ENCODE peak calls at places on chromosomes 13 and 19, in eight cellular contexts. One of them, this sample, is unnamed. For H3K4me1, the result is how much of the 10 kb centered on the place peaks cover.

GRCh38 chr19:52212572-52213255 is 22.9 kb downstream of the PPP2R1A start:
- DNase-seq in SK-N-SH: no peak
- DNase-seq in HCT116: no peak
- DNase-seq in PC-3: no peak
- DNase-seq in GM23338: no peak
- DNase-seq in neural progenitor cell: no peak
- DNase-seq in MM.1S: no peak
- DNase-seq in hepatocyte: no peak
- DNase-seq in this sample: no peak

GRCh38 chr19:31496076-31496475 is 146.8 kb upstream of the TSHZ3 start:
- DNase-seq in SK-N-SH: no peak
- DNase-seq in MM.1S: no peak
- DNase-seq in hepatocyte: no peak
- DNase-seq in PC-3: no peak
- DNase-seq in neural progenitor cell: no peak
- DNase-seq in HCT116: no peak
- DNase-seq in GM23338: no peak
- DNase-seq in this sample: no peak

GRCh38 chr19:961866-962620 is 22.1 kb upstream of the WDR18 start:
- DNase-seq in SK-N-SH: no peak
- DNase-seq in MM.1S: no peak
- DNase-seq in PC-3: peak
- DNase-seq in neural progenitor cell: no peak
- DNase-seq in HCT116: no peak
- DNase-seq in hepatocyte: peak
- DNase-seq in GM23338: no peak
- DNase-seq in this sample: no peak

GRCh38 chr19:30070970-30071632 is 129.1 kb downstream of the URI1 start:
- DNase-seq in neural progenitor cell: no peak
- DNase-seq in PC-3: no peak
- DNase-seq in GM23338: no peak
- DNase-seq in MM.1S: no peak
- DNase-seq in HCT116: no peak
- DNase-seq in hepatocyte: no peak
- DNase-seq in SK-N-SH: peak
- DNase-seq in this sample: no peak

GRCh38 chr19:35710784-35711723 is 6.7 kb downstream of the ZBTB32 start:
- DNase-seq in neural progenitor cell: no peak
- DNase-seq in PC-3: no peak
- DNase-seq in HCT116: no peak
- DNase-seq in SK-N-SH: no peak
- DNase-seq in MM.1S: no peak
- DNase-seq in GM23338: no peak
- DNase-seq in hepatocyte: no peak
- DNase-seq in this sample: peak

GRCh38 chr19:40465781-40466218 is 255 bp upstream of the BLVRB start:
- DNase-seq in GM23338: peak
- DNase-seq in SK-N-SH: peak
- DNase-seq in HCT116: peak
- DNase-seq in MM.1S: peak
- DNase-seq in PC-3: peak
- DNase-seq in neural progenitor cell: peak
- DNase-seq in hepatocyte: peak
- DNase-seq in this sample: peak

GRCh38 chr13:48542581-48543341 is 9.9 kb upstream of the RCBTB2 start:
- DNase-seq in GM23338: peak
- DNase-seq in hepatocyte: peak
- DNase-seq in HCT116: no peak
- DNase-seq in PC-3: no peak
- DNase-seq in SK-N-SH: no peak
- DNase-seq in neural progenitor cell: peak
- DNase-seq in MM.1S: no peak
- DNase-seq in this sample: peak

GRCh38 chr19:12969292-12969988 is at the start of gene DAND5:
- DNase-seq in PC-3: no peak
- DNase-seq in neural progenitor cell: no peak
- DNase-seq in hepatocyte: no peak
- DNase-seq in HCT116: no peak
- DNase-seq in MM.1S: no peak
- DNase-seq in GM23338: peak
- DNase-seq in SK-N-SH: peak
- DNase-seq in this sample: no peak

GRCh38 chr13:57666554-57666953 is 35.0 kb downstream of the PCDH17 start:
- DNase-seq in neural progenitor cell: peak
- DNase-seq in MM.1S: no peak
- DNase-seq in PC-3: no peak
- DNase-seq in GM23338: no peak
- DNase-seq in HCT116: no peak
- DNase-seq in hepatocyte: no peak
- DNase-seq in SK-N-SH: no peak
- DNase-seq in this sample: no peak

GRCh38 chr13:50370303-50370950 is 355.2 kb downstream of the KCNRG start:
- DNase-seq in neural progenitor cell: no peak
- DNase-seq in MM.1S: no peak
- DNase-seq in GM23338: no peak
- DNase-seq in PC-3: no peak
- DNase-seq in HCT116: no peak
- DNase-seq in SK-N-SH: no peak
- DNase-seq in hepatocyte: no peak
- DNase-seq in this sample: peak

GRCh38 chr13:78632956-78633355 is 26.0 kb downstream of the OBI1 start:
- DNase-seq in MM.1S: no peak
- DNase-seq in hepatocyte: no peak
- DNase-seq in neural progenitor cell: no peak
- DNase-seq in SK-N-SH: no peak
- DNase-seq in GM23338: no peak
- DNase-seq in PC-3: no peak
- DNase-seq in HCT116: no peak
- DNase-seq in this sample: no peak

GRCh38 chr13:109162248-109163051 is 533.0 kb downstream of the MYO16 start:
- DNase-seq in neural progenitor cell: no peak
- DNase-seq in HCT116: no peak
- DNase-seq in PC-3: peak
- DNase-seq in GM23338: no peak
- DNase-seq in MM.1S: peak
- DNase-seq in hepatocyte: no peak
- DNase-seq in SK-N-SH: no peak
- DNase-seq in this sample: peak

GRCh38 chr19:45752639-45753038 is 16.4 kb downstream of the SIX5 start:
- DNase-seq in HCT116: no peak
- DNase-seq in hepatocyte: no peak
- DNase-seq in PC-3: no peak
- DNase-seq in MM.1S: no peak
- DNase-seq in GM23338: no peak
- DNase-seq in neural progenitor cell: no peak
- DNase-seq in SK-N-SH: no peak
- DNase-seq in this sample: no peak

GRCh38 chr19:6233827-6234511 is 45.8 kb downstream of the MLLT1 start:
- DNase-seq in SK-N-SH: peak
- DNase-seq in HCT116: no peak
- DNase-seq in MM.1S: no peak
- DNase-seq in neural progenitor cell: no peak
- DNase-seq in hepatocyte: no peak
- DNase-seq in PC-3: no peak
- DNase-seq in GM23338: no peak
- DNase-seq in this sample: no peak

GRCh38 chr19:11295665-11296245 is at the start of gene TSPAN16:
- DNase-seq in hepatocyte: no peak
- DNase-seq in MM.1S: no peak
- DNase-seq in HCT116: no peak
- DNase-seq in PC-3: no peak
- DNase-seq in SK-N-SH: peak
- DNase-seq in neural progenitor cell: peak
- DNase-seq in GM23338: no peak
- DNase-seq in this sample: no peak

DNA sequence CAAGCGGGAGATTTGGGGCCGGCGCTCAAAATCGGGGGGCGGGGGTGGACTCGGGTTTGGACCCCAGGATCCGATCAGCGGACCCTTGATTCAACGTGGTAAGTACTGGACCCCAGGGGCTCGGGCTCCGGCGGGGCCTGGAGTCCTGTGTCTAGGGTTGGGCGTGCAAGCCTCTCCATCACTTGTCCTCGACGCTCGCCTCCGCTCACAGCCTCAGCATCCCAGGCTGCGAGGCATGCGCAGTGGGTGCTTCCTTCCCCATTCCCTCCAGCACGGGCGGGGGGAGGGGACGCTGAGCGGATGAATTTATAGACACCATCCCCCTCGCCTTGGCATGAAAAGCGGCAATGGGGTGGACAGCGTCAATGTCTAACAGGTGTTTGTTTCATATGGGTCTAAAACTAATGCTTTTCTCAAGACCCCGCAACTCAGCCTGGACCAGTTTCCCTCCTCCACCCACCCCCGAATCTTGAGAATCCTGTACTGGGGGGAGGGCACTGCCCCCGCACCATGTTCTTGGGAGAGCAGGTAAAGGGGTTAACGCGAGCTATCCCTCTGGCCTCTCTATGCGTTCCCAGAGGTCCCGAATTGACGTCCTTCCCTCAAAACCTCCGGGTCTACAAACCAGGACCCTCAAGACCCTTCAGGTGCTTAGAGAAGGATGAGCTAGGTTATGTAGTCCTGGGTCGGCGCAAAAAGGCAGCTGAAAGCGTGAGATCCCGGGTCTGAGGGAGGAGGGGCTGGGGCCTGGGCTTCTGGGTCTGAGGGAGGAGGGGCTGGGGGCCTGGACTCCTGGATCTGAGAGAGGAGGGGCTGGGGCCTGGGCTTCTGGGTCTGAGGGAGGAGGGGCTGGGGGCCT is 556 bp downstream of the CPT1C start:
- DNase-seq in neural progenitor cell: peak
- DNase-seq in PC-3: peak
- DNase-seq in hepatocyte: peak
- DNase-seq in HCT116: no peak
- DNase-seq in GM23338: peak
- DNase-seq in MM.1S: no peak
- DNase-seq in SK-N-SH: peak
- DNase-seq in this sample: no peak
- TF ChIP-seq EZH2phosphoT487 in neural progenitor cell: no peak
- TF ChIP-seq EZH2phosphoT487 in PC-3: no peak
- TF ChIP-seq EZH2phosphoT487 in hepatocyte: no peak
- TF ChIP-seq EZH2phosphoT487 in HCT116: no peak
- TF ChIP-seq EZH2phosphoT487 in GM23338: no peak
- TF ChIP-seq EZH2phosphoT487 in MM.1S: no peak
- TF ChIP-seq EZH2phosphoT487 in SK-N-SH: no peak
- TF ChIP-seq EZH2phosphoT487 in this sample: no peak

GRCh38 chr19:14580623-14581237 is 2.2 kb upstream of the CLEC17A start:
- DNase-seq in GM23338: no peak
- DNase-seq in SK-N-SH: no peak
- DNase-seq in neural progenitor cell: no peak
- DNase-seq in HCT116: no peak
- DNase-seq in MM.1S: no peak
- DNase-seq in hepatocyte: no peak
- DNase-seq in PC-3: no peak
- DNase-seq in this sample: peak

GRCh38 chr19:14577264-14577663 is 5.4 kb upstream of the NDUFB7 start:
- DNase-seq in GM23338: no peak
- DNase-seq in neural progenitor cell: no peak
- DNase-seq in MM.1S: no peak
- DNase-seq in SK-N-SH: no peak
- DNase-seq in HCT116: no peak
- DNase-seq in PC-3: no peak
- DNase-seq in hepatocyte: no peak
- DNase-seq in this sample: peak

GRCh38 chr19:14577885-14578427 is 4.9 kb upstream of the CLEC17A start:
- DNase-seq in neural progenitor cell: peak
- DNase-seq in HCT116: no peak
- DNase-seq in PC-3: peak
- DNase-seq in hepatocyte: no peak
- DNase-seq in SK-N-SH: peak
- DNase-seq in MM.1S: no peak
- DNase-seq in GM23338: peak
- DNase-seq in this sample: peak

GRCh38 chr19:14582894-14583340 is at the start of gene CLEC17A:
- DNase-seq in MM.1S: no peak
- DNase-seq in GM23338: no peak
- DNase-seq in neural progenitor cell: no peak
- DNase-seq in hepatocyte: no peak
- DNase-seq in HCT116: no peak
- DNase-seq in PC-3: no peak
- DNase-seq in SK-N-SH: no peak
- DNase-seq in this sample: peak
- H3K4me1 ChIP-seq in MM.1S: under half
- H3K4me1 ChIP-seq in GM23338: under half
- H3K4me1 ChIP-seq in neural progenitor cell: under half
- H3K4me1 ChIP-seq in hepatocyte: under half
- H3K4me1 ChIP-seq in HCT116: under half
- H3K4me1 ChIP-seq in PC-3: under half
- H3K4me1 ChIP-seq in SK-N-SH: under half
- H3K4me1 ChIP-seq in this sample: half or more

GRCh38 chr13:80655778-80656518 is 315.0 kb upstream of the SPRY2 start:
- DNase-seq in PC-3: no peak
- DNase-seq in GM23338: peak
- DNase-seq in HCT116: no peak
- DNase-seq in hepatocyte: no peak
- DNase-seq in MM.1S: no peak
- DNase-seq in neural progenitor cell: no peak
- DNase-seq in SK-N-SH: no peak
- DNase-seq in this sample: peak
- TF ChIP-seq CTCF in PC-3: no peak
- TF ChIP-seq CTCF in GM23338: peak
- TF ChIP-seq CTCF in HCT116: no peak
- TF ChIP-seq CTCF in hepatocyte: no peak
- TF ChIP-seq CTCF in MM.1S: no peak
- TF ChIP-seq CTCF in neural progenitor cell: no peak
- TF ChIP-seq CTCF in SK-N-SH: no peak
- TF ChIP-seq CTCF in this sample: no peak

DNA sequence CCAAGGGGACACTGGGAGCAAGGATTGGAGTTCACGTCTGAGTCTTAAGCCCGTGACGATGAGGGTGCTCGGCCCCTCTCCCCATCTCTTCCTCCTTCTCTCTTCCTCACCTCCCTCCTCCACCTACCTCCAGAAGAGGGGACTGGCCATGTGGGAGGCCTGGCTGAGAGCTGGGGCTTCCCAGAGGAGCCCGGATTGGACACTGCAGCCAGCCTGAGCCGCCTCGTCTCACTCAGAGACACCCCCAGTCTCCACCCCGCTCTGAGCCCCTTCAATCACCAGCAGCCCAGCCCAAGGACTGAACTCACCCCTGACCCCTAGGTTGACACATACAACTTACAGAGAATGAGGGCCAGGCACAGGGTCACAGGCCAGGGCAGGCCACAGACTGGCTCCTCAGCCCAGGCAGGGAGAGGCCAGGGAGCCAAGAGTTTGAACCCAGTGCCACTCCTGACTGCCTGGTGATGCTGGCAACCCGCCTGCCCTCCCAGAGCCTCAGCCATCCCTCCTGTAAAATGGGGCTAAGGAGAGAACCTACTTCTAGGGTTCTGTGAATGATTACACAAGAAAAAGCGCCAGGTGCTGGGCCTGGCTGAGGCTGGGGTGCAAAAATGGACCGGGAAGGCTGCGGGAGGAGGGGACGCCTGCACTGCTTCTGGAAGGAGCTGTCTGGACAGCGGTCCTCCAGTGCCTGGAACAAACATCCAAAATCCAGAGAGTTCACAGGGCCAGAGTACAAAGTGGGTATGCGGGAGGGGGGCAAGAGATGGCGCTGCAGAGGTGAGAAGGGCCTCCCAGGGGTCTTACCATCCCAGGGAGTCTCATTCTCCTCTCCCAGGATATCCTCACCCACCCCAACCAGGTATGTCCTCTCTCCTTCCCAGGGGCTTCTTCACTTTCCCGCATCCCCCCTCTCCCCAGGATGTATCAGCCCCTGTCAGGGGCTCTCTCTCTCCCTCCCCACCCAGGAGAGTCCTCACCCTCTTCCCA is 1.1 kb downstream of the CD79A start:
- DNase-seq in GM23338: no peak
- DNase-seq in HCT116: no peak
- DNase-seq in PC-3: no peak
- DNase-seq in hepatocyte: no peak
- DNase-seq in MM.1S: no peak
- DNase-seq in neural progenitor cell: no peak
- DNase-seq in SK-N-SH: no peak
- DNase-seq in this sample: no peak
- TF ChIP-seq EZH2phosphoT487 in GM23338: no peak
- TF ChIP-seq EZH2phosphoT487 in HCT116: no peak
- TF ChIP-seq EZH2phosphoT487 in PC-3: no peak
- TF ChIP-seq EZH2phosphoT487 in hepatocyte: no peak
- TF ChIP-seq EZH2phosphoT487 in MM.1S: no peak
- TF ChIP-seq EZH2phosphoT487 in neural progenitor cell: no peak
- TF ChIP-seq EZH2phosphoT487 in SK-N-SH: no peak
- TF ChIP-seq EZH2phosphoT487 in this sample: no peak

This sample was measured in OCI-LY7.